ENCODE peak calls at places on chromosomes 6 and 20, in ten cellular contexts. One of them, this sample, is unnamed.

GRCh38 chr6:21393426-21394165 is 200.0 kb upstream of the SOX4 start:
- DNase-seq in Peyer's patch: no peak
- DNase-seq in substantia nigra: no peak
- DNase-seq in H9: no peak
- DNase-seq in IMR-90: no peak
- DNase-seq in CD8-positive, alpha-beta T cell: no peak
- DNase-seq in uterus: no peak
- DNase-seq in A549: no peak
- DNase-seq in lower lobe of right lung: no peak
- DNase-seq in left ventricle myocardium inferior: no peak
- DNase-seq in this sample: no peak

GRCh38 chr6:53112404-53112803 is 36.2 kb downstream of the GCM1 start:
- DNase-seq in H9: no peak
- DNase-seq in uterus: no peak
- DNase-seq in CD8-positive, alpha-beta T cell: no peak
- DNase-seq in left ventricle myocardium inferior: no peak
- DNase-seq in IMR-90: no peak
- DNase-seq in A549: no peak
- DNase-seq in substantia nigra: no peak
- DNase-seq in lower lobe of right lung: peak; percentile 46
- DNase-seq in Peyer's patch: peak; percentile 49
- DNase-seq in this sample: no peak

GRCh38 chr6:135094403-135094821 is 39.8 kb upstream of the HBS1L start:
- DNase-seq in lower lobe of right lung: no peak
- DNase-seq in A549: no peak
- DNase-seq in IMR-90: peak; percentile 14
- DNase-seq in substantia nigra: no peak
- DNase-seq in left ventricle myocardium inferior: no peak
- DNase-seq in uterus: no peak
- DNase-seq in H9: no peak
- DNase-seq in CD8-positive, alpha-beta T cell: peak; percentile 49
- DNase-seq in Peyer's patch: no peak
- DNase-seq in this sample: no peak

GRCh38 chr6:110173506-110174132 is 5.9 kb downstream of the WASF1 start:
- DNase-seq in A549: no peak
- DNase-seq in IMR-90: peak; percentile 1
- DNase-seq in substantia nigra: no peak
- DNase-seq in left ventricle myocardium inferior: no peak
- DNase-seq in lower lobe of right lung: no peak
- DNase-seq in Peyer's patch: no peak
- DNase-seq in uterus: no peak
- DNase-seq in CD8-positive, alpha-beta T cell: no peak
- DNase-seq in H9: no peak
- DNase-seq in this sample: no peak

GRCh38 chr20:63854766-63855362 is 6.4 kb upstream of the ABHD16B start:
- DNase-seq in Peyer's patch: no peak
- DNase-seq in substantia nigra: no peak
- DNase-seq in A549: no peak
- DNase-seq in CD8-positive, alpha-beta T cell: no peak
- DNase-seq in H9: no peak
- DNase-seq in IMR-90: no peak
- DNase-seq in uterus: peak; percentile 58
- DNase-seq in left ventricle myocardium inferior: peak; percentile 81
- DNase-seq in lower lobe of right lung: no peak
- DNase-seq in this sample: no peak

GRCh38 chr6:130473886-130474285 is 108.1 kb downstream of the TMEM200A start:
- DNase-seq in IMR-90: peak; percentile 69
- DNase-seq in substantia nigra: no peak
- DNase-seq in H9: no peak
- DNase-seq in Peyer's patch: no peak
- DNase-seq in lower lobe of right lung: no peak
- DNase-seq in A549: no peak
- DNase-seq in left ventricle myocardium inferior: no peak
- DNase-seq in CD8-positive, alpha-beta T cell: no peak
- DNase-seq in uterus: no peak
- DNase-seq in this sample: no peak

GRCh38 chr20:51596656-51597388 is 54.3 kb upstream of the NFATC2 start:
- DNase-seq in IMR-90: no peak
- DNase-seq in lower lobe of right lung: no peak
- DNase-seq in uterus: no peak
- DNase-seq in Peyer's patch: no peak
- DNase-seq in H9: no peak
- DNase-seq in substantia nigra: no peak
- DNase-seq in A549: no peak
- DNase-seq in CD8-positive, alpha-beta T cell: no peak
- DNase-seq in left ventricle myocardium inferior: no peak
- DNase-seq in this sample: no peak

GRCh38 chr6:43669922-43670622 is 17.5 kb downstream of the MRPS18A start:
- DNase-seq in IMR-90: no peak
- DNase-seq in CD8-positive, alpha-beta T cell: no peak
- DNase-seq in Peyer's patch: no peak
- DNase-seq in A549: no peak
- DNase-seq in lower lobe of right lung: no peak
- DNase-seq in H9: peak; percentile 53
- DNase-seq in left ventricle myocardium inferior: no peak
- DNase-seq in substantia nigra: no peak
- DNase-seq in uterus: peak; percentile 34
- DNase-seq in this sample: no peak

GRCh38 chr6:83985308-83985713 is 48.3 kb upstream of the MRAP2 start:
- DNase-seq in Peyer's patch: no peak
- DNase-seq in substantia nigra: no peak
- DNase-seq in lower lobe of right lung: no peak
- DNase-seq in uterus: no peak
- DNase-seq in left ventricle myocardium inferior: no peak
- DNase-seq in IMR-90: no peak
- DNase-seq in CD8-positive, alpha-beta T cell: no peak
- DNase-seq in H9: no peak
- DNase-seq in A549: no peak
- DNase-seq in this sample: no peak

GRCh38 chr6:157981132-157981394 is 600 bp upstream of the SYNJ2 start:
- DNase-seq in A549: no peak
- DNase-seq in lower lobe of right lung: no peak
- DNase-seq in CD8-positive, alpha-beta T cell: no peak
- DNase-seq in IMR-90: no peak
- DNase-seq in H9: no peak
- DNase-seq in uterus: no peak
- DNase-seq in Peyer's patch: peak; percentile 62
- DNase-seq in left ventricle myocardium inferior: no peak
- DNase-seq in substantia nigra: no peak
- DNase-seq in this sample: no peak
- H3K27ac ChIP-seq in A549: peak overlapping the region; percentile 89
- H3K27ac ChIP-seq in lower lobe of right lung: peak overlapping the region; percentile 56
- H3K27ac ChIP-seq in CD8-positive, alpha-beta T cell: peak overlapping the region; percentile 55
- H3K27ac ChIP-seq in IMR-90: peak overlapping the region; percentile 65
- H3K27ac ChIP-seq in H9: no peak overlapping the region
- H3K27ac ChIP-seq in uterus: peak overlapping the region; percentile 88
- H3K27ac ChIP-seq in Peyer's patch: peak overlapping the region; percentile 85
- H3K27ac ChIP-seq in left ventricle myocardium inferior: peak overlapping the region; percentile 78
- H3K27ac ChIP-seq in substantia nigra: peak overlapping the region; percentile 91
- H3K27ac ChIP-seq in this sample: peak overlapping the region; percentile 91

DNA sequence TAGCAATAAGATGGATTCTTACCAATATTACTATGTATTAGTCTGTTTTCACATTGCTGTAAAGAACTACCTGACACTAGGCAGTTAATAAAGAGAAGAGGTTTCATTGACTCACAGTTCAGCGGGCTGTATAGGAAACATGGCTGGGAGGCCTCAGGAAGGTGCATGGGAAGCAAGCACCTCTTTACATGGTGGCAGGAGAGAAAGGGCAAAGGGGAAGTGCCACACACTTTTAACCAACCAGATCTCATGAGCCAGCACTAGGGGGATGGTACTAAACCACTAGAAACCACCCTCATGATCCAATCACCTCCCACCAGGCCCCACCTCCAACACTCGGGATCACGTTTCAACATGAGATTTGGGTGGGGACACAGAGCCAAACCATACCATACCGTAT is 40.7 kb upstream of the CCDC167 start:
- DNase-seq in left ventricle myocardium inferior: no peak
- DNase-seq in substantia nigra: no peak
- DNase-seq in lower lobe of right lung: no peak
- DNase-seq in Peyer's patch: no peak
- DNase-seq in H9: peak; percentile 43
- DNase-seq in uterus: no peak
- DNase-seq in A549: no peak
- DNase-seq in CD8-positive, alpha-beta T cell: no peak
- DNase-seq in IMR-90: no peak
- DNase-seq in this sample: no peak
- H3K27ac ChIP-seq in left ventricle myocardium inferior: no peak overlapping the region
- H3K27ac ChIP-seq in substantia nigra: no peak overlapping the region
- H3K27ac ChIP-seq in lower lobe of right lung: no peak overlapping the region
- H3K27ac ChIP-seq in Peyer's patch: no peak overlapping the region
- H3K27ac ChIP-seq in H9: no peak overlapping the region
- H3K27ac ChIP-seq in uterus: no peak overlapping the region
- H3K27ac ChIP-seq in A549: no peak overlapping the region
- H3K27ac ChIP-seq in CD8-positive, alpha-beta T cell: no peak overlapping the region
- H3K27ac ChIP-seq in IMR-90: no peak overlapping the region
- H3K27ac ChIP-seq in this sample: no peak overlapping the region

GRCh38 chr20:1119524-1119923 is 1.1 kb downstream of the PSMF1 start:
- DNase-seq in lower lobe of right lung: no peak
- DNase-seq in CD8-positive, alpha-beta T cell: no peak
- DNase-seq in substantia nigra: no peak
- DNase-seq in A549: no peak
- DNase-seq in IMR-90: no peak
- DNase-seq in left ventricle myocardium inferior: no peak
- DNase-seq in uterus: no peak
- DNase-seq in H9: no peak
- DNase-seq in Peyer's patch: no peak
- DNase-seq in this sample: no peak

GRCh38 chr20:1119128-1119505 is 715 bp downstream of the PSMF1 start:
- DNase-seq in uterus: no peak
- DNase-seq in IMR-90: no peak
- DNase-seq in CD8-positive, alpha-beta T cell: no peak
- DNase-seq in A549: no peak
- DNase-seq in lower lobe of right lung: no peak
- DNase-seq in H9: no peak
- DNase-seq in left ventricle myocardium inferior: no peak
- DNase-seq in Peyer's patch: no peak
- DNase-seq in substantia nigra: no peak
- DNase-seq in this sample: no peak

GRCh38 chr20:1121439-1121838 is 3.0 kb downstream of the PSMF1 start:
- DNase-seq in H9: no peak
- DNase-seq in lower lobe of right lung: no peak
- DNase-seq in IMR-90: no peak
- DNase-seq in Peyer's patch: no peak
- DNase-seq in A549: no peak
- DNase-seq in left ventricle myocardium inferior: no peak
- DNase-seq in CD8-positive, alpha-beta T cell: no peak
- DNase-seq in substantia nigra: no peak
- DNase-seq in uterus: no peak
- DNase-seq in this sample: no peak

GRCh38 chr20:1118336-1119127 is at the start of gene PSMF1:
- DNase-seq in Peyer's patch: peak; percentile 98
- DNase-seq in IMR-90: peak; percentile 86
- DNase-seq in uterus: peak; percentile 94
- DNase-seq in substantia nigra: peak; percentile 68
- DNase-seq in left ventricle myocardium inferior: peak; percentile 96
- DNase-seq in CD8-positive, alpha-beta T cell: peak; percentile 96
- DNase-seq in H9: peak; percentile 95
- DNase-seq in lower lobe of right lung: peak; percentile 97
- DNase-seq in A549: peak; percentile 96
- DNase-seq in this sample: peak; percentile 72

DNA sequence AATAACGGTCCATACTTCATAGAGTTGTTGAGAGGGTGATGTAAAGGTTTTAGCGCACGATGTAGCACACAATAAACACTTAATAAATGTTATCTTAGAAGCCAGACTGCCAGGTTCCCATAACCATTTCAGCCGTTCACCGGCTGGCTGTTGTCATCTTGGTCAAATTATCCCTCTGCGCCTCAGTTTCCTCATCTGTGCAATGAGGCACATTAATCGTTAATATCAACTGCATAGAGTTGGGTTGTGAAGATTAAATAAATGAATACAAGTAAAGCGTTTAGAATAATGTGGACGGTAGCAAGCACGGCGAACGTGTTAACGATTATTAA is 432 bp upstream of the PSMF1 start:
- DNase-seq in H9: no peak
- DNase-seq in Peyer's patch: no peak
- DNase-seq in lower lobe of right lung: no peak
- DNase-seq in A549: no peak
- DNase-seq in uterus: no peak
- DNase-seq in CD8-positive, alpha-beta T cell: no peak
- DNase-seq in IMR-90: no peak
- DNase-seq in left ventricle myocardium inferior: no peak
- DNase-seq in substantia nigra: no peak
- DNase-seq in this sample: no peak
- H3K27ac ChIP-seq in H9: no peak overlapping the region
- H3K27ac ChIP-seq in Peyer's patch: peak overlapping the region; percentile 82
- H3K27ac ChIP-seq in lower lobe of right lung: peak overlapping the region; percentile 84
- H3K27ac ChIP-seq in A549: peak overlapping the region; percentile 91
- H3K27ac ChIP-seq in uterus: peak overlapping the region; percentile 65
- H3K27ac ChIP-seq in CD8-positive, alpha-beta T cell: peak overlapping the region; percentile 71
- H3K27ac ChIP-seq in IMR-90: peak overlapping the region; percentile 50
- H3K27ac ChIP-seq in left ventricle myocardium inferior: peak overlapping the region; percentile 87
- H3K27ac ChIP-seq in substantia nigra: peak overlapping the region; percentile 42
- H3K27ac ChIP-seq in this sample: peak overlapping the region; percentile 91

GRCh38 chr6:404685-405423 is 13.3 kb downstream of the IRF4 start:
- DNase-seq in substantia nigra: no peak
- DNase-seq in CD8-positive, alpha-beta T cell: peak; percentile 29
- DNase-seq in uterus: no peak
- DNase-seq in left ventricle myocardium inferior: no peak
- DNase-seq in A549: no peak
- DNase-seq in lower lobe of right lung: no peak
- DNase-seq in H9: no peak
- DNase-seq in IMR-90: no peak
- DNase-seq in Peyer's patch: peak; percentile 65
- DNase-seq in this sample: no peak
- H3K27ac ChIP-seq in substantia nigra: no peak overlapping the region
- H3K27ac ChIP-seq in CD8-positive, alpha-beta T cell: no peak overlapping the region
- H3K27ac ChIP-seq in uterus: no peak overlapping the region
- H3K27ac ChIP-seq in left ventricle myocardium inferior: no peak overlapping the region
- H3K27ac ChIP-seq in A549: no peak overlapping the region
- H3K27ac ChIP-seq in lower lobe of right lung: no peak overlapping the region
- H3K27ac ChIP-seq in H9: no peak overlapping the region
- H3K27ac ChIP-seq in IMR-90: no peak overlapping the region
- H3K27ac ChIP-seq in Peyer's patch: peak overlapping the region; percentile 15
- H3K27ac ChIP-seq in this sample: no peak overlapping the region